ENCODE peak calls at places on chromosomes 7 and 10, in ten cellular contexts. I, L, K, U, P, N, C, H, G and T are unnamed samples.

GRCh38 chr10:48199580-48200377 is 74.7 kb downstream of the FRMPD2 start:
- ATAC-seq in N (no peak), G (no peak), K (no peak), H (no peak), I (no peak), C (no peak), U (peak), P (no peak), L (peak), T (no peak)

GRCh38 chr7:100583132-100584045 is 2.5 kb downstream of the LRCH4 start:
- ATAC-seq in P (peak), I (no peak), L (no peak), G (no peak), K (no peak), H (peak), U (no peak), C (no peak), N (no peak), T (peak)

GRCh38 chr10:10951675-10952074 is 66.0 kb upstream of the CELF2 start:
- ATAC-seq in G (no peak), K (no peak), P (no peak), H (no peak), L (no peak), C (no peak), N (no peak), I (no peak), U (no peak), T (no peak)

GRCh38 chr10:86553639-86554038 is 32.0 kb upstream of the WAPL start:
- ATAC-seq in N (no peak), P (no peak), G (no peak), K (no peak), H (no peak), I (no peak), C (no peak), U (no peak), L (no peak), T (no peak)

GRCh38 chr7:148825338-148825737 is 58.8 kb downstream of the EZH2 start:
- ATAC-seq in P (no peak), K (no peak), N (no peak), H (no peak), C (no peak), U (no peak), G (no peak), L (no peak), I (no peak), T (no peak)

GRCh38 chr10:100968839-100969174 is 497 bp upstream of the SEMA4G start:
- ATAC-seq in G (peak), U (no peak), C (peak), I (peak), L (peak), K (no peak), H (no peak), P (no peak), N (no peak), T (peak)

GRCh38 chr10:29377333-29377961 is 88.6 kb downstream of the LYZL1 start:
- ATAC-seq in H (no peak), U (no peak), I (peak), P (no peak), C (no peak), K (no peak), L (peak), N (no peak), G (peak), T (no peak)

GRCh38 chr7:128453836-128454804 is 1.6 kb upstream of the HILPDA start:
- ATAC-seq in L (peak), P (no peak), G (no peak), U (peak), N (peak), C (no peak), K (no peak), I (peak), H (no peak), T (no peak)

GRCh38 chr7:139094596-139094995 is 14.9 kb downstream of the ZC3HAV1 start:
- ATAC-seq in U (peak), I (peak), G (no peak), P (peak), N (peak), L (no peak), H (peak), C (peak), K (no peak), T (peak)

GRCh38 chr7:137890449-137890916 is 43.7 kb upstream of the DGKI start:
- ATAC-seq in I (peak), G (no peak), H (no peak), L (peak), C (peak), N (peak), P (no peak), U (peak), K (no peak), T (peak)

GRCh38 chr7:99490878-99491277 is 9.2 kb downstream of the ZNF394 start:
- ATAC-seq in P (peak), U (no peak), G (peak), K (no peak), C (peak), N (no peak), I (no peak), H (no peak), L (no peak), T (no peak)

GRCh38 chr7:2938514-2939192 is 94.5 kb upstream of the GNA12 start:
- ATAC-seq in H (no peak), P (no peak), I (no peak), K (no peak), N (no peak), U (no peak), G (no peak), L (no peak), C (no peak), T (no peak)

GRCh38 chr10:80122110-80122710 is 10.3 kb upstream of the PLAC9 start:
- ATAC-seq in C (no peak), N (no peak), L (no peak), I (no peak), H (no peak), K (no peak), G (no peak), P (no peak), U (no peak), T (no peak)

GRCh38 chr7:38195804-38196595 is 18.0 kb downstream of the STARD3NL start:
- ATAC-seq in I (no peak), N (no peak), C (no peak), U (peak), H (no peak), P (no peak), G (no peak), K (no peak), L (no peak), T (no peak)

GRCh38 chr10:78301891-78302738 is 268.5 kb downstream of the RPS24 start:
- ATAC-seq in L (no peak), U (no peak), G (no peak), N (no peak), P (no peak), K (no peak), I (no peak), C (no peak), H (no peak), T (no peak)

GRCh38 chr10:128898133-128898915 is 568.7 kb upstream of the MGMT start:
- ATAC-seq in C (no peak), L (peak), N (peak), K (no peak), U (peak), I (no peak), P (no peak), H (no peak), G (no peak), T (no peak)

GRCh38 chr7:3897430-3898385 is 596.7 kb downstream of the SDK1 start:
- ATAC-seq in C (peak), L (peak), H (no peak), G (peak), I (peak), P (peak), K (no peak), U (peak), N (no peak), T (peak)

GRCh38 chr10:120963053-120963533 is 111.9 kb downstream of the WDR11 start:
- ATAC-seq in P (no peak), G (peak), C (peak), I (no peak), L (no peak), U (no peak), N (no peak), K (peak), H (no peak), T (no peak)

GRCh38 chr10:60270426-60270825 is 119.2 kb downstream of the ANK3 start:
- ATAC-seq in P (no peak), K (no peak), G (no peak), I (no peak), U (no peak), L (no peak), C (no peak), H (no peak), N (no peak), T (peak)

GRCh38 chr7:89264126-89264525 is 468.6 kb upstream of the TEX47 start:
- ATAC-seq in U (no peak), K (no peak), C (no peak), N (no peak), G (no peak), P (no peak), I (no peak), L (no peak), H (no peak), T (no peak)

GRCh38 chr10:98433881-98434732 is 12.6 kb downstream of the HPS1 start:
- ATAC-seq in C (no peak), P (no peak), G (peak), N (no peak), H (no peak), K (no peak), L (no peak), I (no peak), U (peak), T (no peak)

GRCh38 chr10:98405422-98405821 is 9.6 kb downstream of the PYROXD2 start:
- ATAC-seq in L (no peak), G (no peak), N (no peak), U (no peak), K (no peak), H (no peak), C (no peak), I (no peak), P (no peak), T (no peak)

GRCh38 chr10:75136346-75136745 is 24.9 kb downstream of the SAMD8 start:
- ATAC-seq in U (no peak), K (no peak), H (no peak), C (no peak), I (no peak), N (no peak), P (no peak), L (no peak), G (no peak), T (peak)

GRCh38 chr10:110502851-110503301 is 5.2 kb downstream of the DUSP5 start:
- ATAC-seq in I (no peak), H (no peak), P (no peak), L (peak), U (peak), C (peak), G (no peak), N (peak), K (no peak), T (peak)

GRCh38 chr7:5495581-5496375 is 72.1 kb upstream of the TNRC18 start:
- ATAC-seq in K (no peak), P (no peak), G (peak), U (peak), I (peak), N (peak), L (peak), C (peak), H (no peak), T (no peak)

GRCh38 chr10:114388275-114388674 is 16.0 kb downstream of the AFAP1L2 start:
- ATAC-seq in P (no peak), I (no peak), K (no peak), H (peak), C (no peak), L (no peak), U (no peak), N (no peak), G (no peak), T (peak)

GRCh38 chr7:157834501-157835143 is 497.8 kb downstream of the DNAJB6 start:
- ATAC-seq in I (no peak), H (no peak), L (no peak), G (no peak), C (no peak), N (no peak), P (no peak), K (no peak), U (no peak), T (no peak)

GRCh38 chr10:76415559-76415958 is 984.1 kb downstream of the LRMDA start:
- ATAC-seq in P (no peak), U (no peak), I (no peak), K (no peak), H (no peak), G (no peak), L (no peak), C (peak), N (no peak), T (no peak)

GRCh38 chr7:2037805-2038635 is 194.7 kb downstream of the MAD1L1 start:
- ATAC-seq in I (peak), H (peak), L (peak), G (no peak), C (peak), K (peak), U (peak), N (peak), P (peak), T (peak)

GRCh38 chr10:13905281-13905680 is 318.5 kb downstream of the PRPF18 start:
- ATAC-seq in I (no peak), G (no peak), L (no peak), N (no peak), H (no peak), K (no peak), C (no peak), P (no peak), U (no peak), T (no peak)

GRCh38 chr7:22082886-22083710 is 137.4 kb upstream of the CDCA7L start:
- ATAC-seq in C (peak), G (peak), U (peak), H (peak), I (peak), K (peak), P (peak), L (peak), N (peak), T (peak)

GRCh38 chr7:139773372-139773771 is 4.4 kb downstream of the HIPK2 start:
- ATAC-seq in P (no peak), C (no peak), U (no peak), N (no peak), G (no peak), I (no peak), L (no peak), H (peak), K (no peak), T (peak)

GRCh38 chr10:31278279-31278941 is 40.6 kb upstream of the ZEB1 start:
- ATAC-seq in P (no peak), K (no peak), N (no peak), I (peak), H (no peak), L (peak), G (no peak), U (peak), C (no peak), T (no peak)

GRCh38 chr10:91194497-91195179 is 25.8 kb upstream of the PCGF5 start:
- ATAC-seq in N (no peak), L (no peak), G (no peak), I (no peak), H (peak), K (no peak), P (no peak), C (no peak), U (peak), T (peak)

GRCh38 chr7:106768324-106768751 is 96.7 kb upstream of the PIK3CG start:
- ATAC-seq in U (no peak), H (peak), L (no peak), G (peak), P (peak), K (peak), N (no peak), C (peak), I (no peak), T (peak)

GRCh38 chr10:124830445-124830844 is 28.8 kb downstream of the ABRAXAS2 start:
- ATAC-seq in I (no peak), C (no peak), K (no peak), U (no peak), G (no peak), H (no peak), L (no peak), N (no peak), P (no peak), T (no peak)

GRCh38 chr10:1153253-1153763 is 97.1 kb downstream of the WDR37 start:
- ATAC-seq in U (no peak), L (no peak), P (no peak), G (no peak), K (no peak), I (no peak), H (no peak), N (no peak), C (no peak), T (no peak)

GRCh38 chr10:132229834-132230556 is 43.2 kb downstream of the DPYSL4 start:
- ATAC-seq in L (peak), C (peak), N (peak), K (peak), P (peak), I (peak), H (peak), G (no peak), U (peak), T (peak)

GRCh38 chr10:129509155-129509554 is 42.1 kb downstream of the MGMT start:
- ATAC-seq in L (no peak), P (no peak), U (no peak), N (no peak), G (no peak), I (no peak), C (no peak), H (no peak), K (no peak), T (no peak)

GRCh38 chr7:29859491-29860180 is 53.3 kb downstream of the WIPF3 start:
- ATAC-seq in N (peak), L (peak), H (no peak), P (no peak), I (peak), U (peak), K (peak), C (peak), G (no peak), T (no peak)